ENCODE peak calls at places on chromosomes 3 and 15, in four cellular contexts. S is tibial nerve, V is stomach, I is ovary. P is an unnamed sample.

GRCh38 chr15:90037961-90038633 is 37.0 kb downstream of the ZNF710 start:
- DNase-seq in V (no peak), I (no peak), S (no peak), P (peak)

GRCh38 chr15:91942676-91943417 is 89.3 kb downstream of the SLCO3A1 start:
- DNase-seq in V (peak), S (peak), I (peak), P (peak)

GRCh38 chr15:33735637-33736247 is 232.6 kb upstream of the CHRM5 start:
- DNase-seq in V (peak), I (no peak), S (no peak), P (no peak)

GRCh38 chr3:172194702-172195392 is 155.5 kb downstream of the FNDC3B start:
- DNase-seq in V (no peak), S (no peak), I (no peak), P (no peak)

GRCh38 chr15:34759992-34760391 is 5.2 kb upstream of the GJD2 start:
- DNase-seq in V (no peak), I (no peak), S (no peak), P (no peak)

GRCh38 chr3:45664558-45664957 is 24.6 kb upstream of the SACM1L start:
- DNase-seq in V (peak), I (no peak), S (no peak), P (no peak)

GRCh38 chr3:123767564-123768292 is 116.4 kb downstream of the MYLK start:
- DNase-seq in S (no peak), I (no peak), V (no peak), P (no peak)

GRCh38 chr3:35223636-35224035 is 415.7 kb upstream of the ARPP21 start:
- DNase-seq in S (no peak), V (no peak), I (no peak), P (no peak)

GRCh38 chr15:28918141-28918983 is 32.6 kb downstream of the APBA2 start:
- DNase-seq in S (no peak), I (no peak), V (no peak), P (no peak)

GRCh38 chr3:128267541-128267940 is 114.3 kb downstream of the EEFSEC start:
- DNase-seq in V (no peak), I (no peak), S (no peak), P (no peak)

GRCh38 chr3:52841211-52841980 is 6.6 kb upstream of the MUSTN1 start:
- DNase-seq in V (no peak), I (no peak), S (no peak), P (no peak)

GRCh38 chr3:188158731-188159355 is 4.9 kb downstream of the LPP start:
- DNase-seq in I (no peak), V (no peak), S (no peak), P (no peak)

GRCh38 chr15:41284425-41285177 is 47.8 kb downstream of the OIP5 start:
- DNase-seq in S (no peak), V (no peak), I (peak), P (no peak)

GRCh38 chr3:52130966-52131637 is 23.1 kb downstream of the POC1A start:
- DNase-seq in I (no peak), V (no peak), S (no peak), P (no peak)

GRCh38 chr15:58165661-58166060 is 27.5 kb downstream of the AQP9 start:
- DNase-seq in V (peak), I (peak), S (peak), P (no peak)

GRCh38 chr3:5292512-5292911 is 105.0 kb downstream of the EDEM1 start:
- DNase-seq in S (no peak), I (no peak), V (no peak), P (no peak)

GRCh38 chr15:40838756-40839155 is 5.1 kb upstream of the SPINT1 start:
- DNase-seq in S (no peak), V (no peak), I (no peak), P (no peak)

GRCh38 chr15:24772709-24773373 is 97.3 kb downstream of the NPAP1 start:
- DNase-seq in V (peak), S (peak), I (peak), P (peak)

GRCh38 chr3:55549172-55549571 is 62.1 kb upstream of the WNT5A start:
- DNase-seq in V (no peak), I (no peak), S (no peak), P (no peak)

GRCh38 chr3:4977889-4978258 is 1.4 kb upstream of the BHLHE40 start:
- DNase-seq in V (no peak), I (no peak), S (no peak), P (no peak)

GRCh38 chr3:57283366-57283765 is 9.1 kb downstream of the ASB14 start:
- DNase-seq in I (no peak), V (no peak), S (no peak), P (no peak)

GRCh38 chr3:42277676-42278075 is 11.7 kb upstream of the CCK start:
- DNase-seq in S (no peak), I (no peak), V (no peak), P (no peak)

GRCh38 chr3:161500057-161500836 is 3.6 kb downstream of the OTOL1 start:
- DNase-seq in S (no peak), V (no peak), I (no peak), P (no peak)

GRCh38 chr3:85603378-85603777 is 644.6 kb downstream of the CADM2 start:
- DNase-seq in V (no peak), S (no peak), I (no peak), P (no peak)

GRCh38 chr3:66473181-66473580 is 27.6 kb downstream of the LRIG1 start:
- DNase-seq in S (no peak), V (no peak), I (no peak), P (no peak)

GRCh38 chr15:66023322-66023972 is 154.2 kb downstream of the RAB11A start:
- DNase-seq in I (no peak), V (no peak), S (no peak), P (no peak)

GRCh38 chr15:55907797-55908196 is 85.6 kb downstream of the NEDD4 start:
- DNase-seq in V (no peak), I (no peak), S (no peak), P (no peak)

DNA sequence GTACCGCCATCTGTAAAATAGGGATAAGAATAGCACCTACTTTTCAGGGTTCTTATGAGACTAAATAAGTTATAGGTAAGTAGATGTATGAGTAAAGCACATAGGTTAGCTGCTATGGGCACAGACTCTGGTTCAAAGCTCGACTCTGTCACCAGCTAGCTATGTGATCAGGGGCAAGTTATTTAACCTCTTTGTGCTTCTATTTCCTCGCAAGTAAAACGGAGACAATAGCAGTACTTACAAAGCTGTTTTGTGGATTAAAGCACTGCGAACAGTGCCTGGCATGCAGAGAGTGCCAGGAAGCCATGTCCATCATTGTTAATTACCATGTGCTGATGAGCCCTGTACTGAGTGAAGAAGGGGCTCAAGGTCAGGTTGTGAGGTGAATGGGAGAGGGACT is 1.9 kb downstream of the LAMP3 start:
- DNase-seq in V (no peak), I (no peak), S (no peak), P (no peak)
- H3K27ac ChIP-seq in V (no peak), I (no peak), S (no peak), P (no peak)

GRCh38 chr15:83657549-83657948 is 3.6 kb downstream of the ADAMTSL3 start:
- DNase-seq in S (no peak), I (no peak), V (no peak), P (no peak)

GRCh38 chr15:83656192-83656591 is 2.3 kb downstream of the ADAMTSL3 start:
- DNase-seq in V (no peak), I (no peak), S (no peak), P (no peak)

GRCh38 chr15:83655237-83655616 is 1.3 kb downstream of the ADAMTSL3 start:
- DNase-seq in S (no peak), I (no peak), V (no peak), P (no peak)

GRCh38 chr15:83658406-83658805 is 4.5 kb downstream of the ADAMTSL3 start:
- DNase-seq in V (no peak), I (no peak), S (no peak), P (no peak)

DNA sequence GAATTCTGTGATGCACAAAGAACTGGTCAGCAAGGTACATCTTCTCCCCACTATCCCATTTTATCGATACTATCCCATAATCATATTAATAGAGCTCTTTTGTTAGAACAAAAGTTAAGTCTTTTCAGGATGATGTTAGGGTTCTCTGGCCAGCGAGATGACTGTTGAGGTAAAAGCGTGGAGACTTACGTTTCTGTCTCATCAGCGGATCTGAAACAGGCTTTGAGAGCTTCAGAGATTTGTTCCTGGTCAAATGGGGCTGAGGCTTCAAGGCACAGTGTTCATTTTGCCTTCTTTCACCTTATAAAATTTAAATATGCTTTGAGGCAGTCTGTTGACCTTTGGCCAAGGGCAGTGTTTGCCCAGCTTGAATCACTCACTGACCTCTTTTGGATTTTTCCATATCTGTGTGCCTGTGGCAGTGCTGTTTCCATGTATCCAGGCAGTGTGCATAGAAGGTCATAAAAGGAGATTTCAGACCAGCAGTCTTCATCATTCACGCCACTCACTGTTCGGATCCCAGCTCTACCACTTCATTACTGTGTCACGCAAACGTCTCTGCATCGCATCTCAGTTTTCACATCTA is 3.1 kb downstream of the ADAMTSL3 start:
- DNase-seq in I (no peak), V (no peak), S (no peak), P (no peak)
- TF ChIP-seq POLR2A in I (no peak), V (no peak), S (no peak), P (no peak)

GRCh38 chr3:133380481-133381225 is 19.2 kb upstream of the BFSP2 start:
- DNase-seq in S (no peak), V (no peak), I (no peak), P (no peak)

GRCh38 chr3:133376805-133377204 is 23.1 kb upstream of the BFSP2 start:
- DNase-seq in I (no peak), S (no peak), V (no peak), P (no peak)

GRCh38 chr3:133381346-133382109 is 18.3 kb upstream of the BFSP2 start:
- DNase-seq in V (no peak), S (no peak), I (no peak), P (no peak)

GRCh38 chr3:133377396-133377795 is 22.5 kb upstream of the BFSP2 start:
- DNase-seq in S (peak), V (no peak), I (no peak), P (no peak)

GRCh38 chr3:133379926-133380325 is 19.9 kb upstream of the BFSP2 start:
- DNase-seq in I (no peak), V (no peak), S (no peak), P (no peak)
- H3K4me3 ChIP-seq in I (no peak), V (no peak), S (no peak), P (no peak)

GRCh38 chr15:68623301-68623892 is 44.6 kb downstream of the CORO2B start:
- DNase-seq in S (no peak), V (no peak), I (no peak), P (no peak)

GRCh38 chr15:68620721-68621528 is 42.1 kb downstream of the CORO2B start:
- DNase-seq in I (peak), S (peak), V (peak), P (no peak)

GRCh38 chr15:68619303-68619698 is 40.5 kb downstream of the CORO2B start:
- DNase-seq in I (no peak), S (no peak), V (no peak), P (no peak)

GRCh38 chr15:68618339-68619302 is 39.8 kb downstream of the CORO2B start:
- DNase-seq in S (no peak), I (no peak), V (no peak), P (no peak)

DNA sequence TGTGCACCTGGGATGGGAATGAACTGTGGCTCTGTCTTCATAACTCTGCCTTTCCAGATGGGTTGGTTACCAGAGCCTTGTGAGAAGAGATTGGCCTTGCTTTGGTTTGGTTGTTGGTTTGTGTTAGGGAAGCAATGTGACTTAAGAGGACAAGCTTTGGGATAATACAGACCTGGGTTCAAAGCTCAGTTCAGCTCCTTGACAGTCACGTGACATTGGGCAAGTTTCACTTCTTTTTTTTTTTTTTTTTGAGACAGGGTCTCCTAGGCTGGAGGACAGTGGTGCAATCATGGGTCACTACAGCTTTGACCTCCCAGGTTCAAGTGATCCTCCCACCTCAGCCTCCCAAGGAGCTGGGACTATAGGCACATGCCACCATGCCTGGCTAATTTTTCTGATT is 42.7 kb downstream of the CORO2B start:
- DNase-seq in S (no peak), I (no peak), V (no peak), P (no peak)
- H3K27ac ChIP-seq in S (peak), I (no peak), V (peak), P (peak)

P was measured in breast epithelium.